ENCODE peak calls at places on chromosome 10, in seven cellular contexts. C is astrocyte; F is OCI-LY7; Q is CD4-positive, CD25-positive, alpha-beta regulatory T cell; M is endodermal cell; B is tibial nerve; A is heart left ventricle. D is an unnamed sample.

GRCh38 chr10:86366033-86366901 is at the start of gene GRID1:
- DNase-seq in C (no peak), F (peak; percentile 55), Q (no peak), M (peak; percentile 87), B (peak; percentile 12), A (peak; percentile 38), D (peak; percentile 67)

GRCh38 chr10:95183451-95184230 is 10.4 kb upstream of the ACSM6 start:
- DNase-seq in C (peak; percentile 57), F (peak; percentile 87), Q (peak; percentile 10), M (peak; percentile 97), B (peak; percentile 31), A (peak; percentile 84), D (peak; percentile 87)

GRCh38 chr10:132162021-132162531 is 24.7 kb upstream of the DPYSL4 start:
- DNase-seq in C (no peak), F (peak; percentile 67), Q (no peak), M (no peak), B (no peak), A (no peak), D (no peak)

GRCh38 chr10:132185601-132186487 is 904 bp upstream of the DPYSL4 start:
- DNase-seq in C (no peak), F (no peak), Q (peak; percentile 34), M (peak; percentile 87), B (no peak), A (no peak), D (peak; percentile 34)

GRCh38 chr10:74924251-74924954 is 98.0 kb downstream of the KAT6B start:
- DNase-seq in C (peak; percentile 96), F (no peak), Q (no peak), M (no peak), B (no peak), A (no peak), D (no peak)

GRCh38 chr10:71694567-71694968 is 25.0 kb downstream of the C10orf105 start:
- DNase-seq in C (no peak), F (peak; percentile 95), Q (no peak), M (no peak), B (no peak), A (peak; percentile 60), D (peak; percentile 46)

GRCh38 chr10:14173706-14174594 is 156.8 kb downstream of the FRMD4A start:
- DNase-seq in C (peak; percentile 27), F (no peak), Q (no peak), M (peak; percentile 76), B (no peak), A (no peak), D (peak; percentile 3)

GRCh38 chr10:22560391-22561239 is 153.8 kb downstream of the PIP4K2A start:
- DNase-seq in C (no peak), F (no peak), Q (no peak), M (no peak), B (no peak), A (no peak), D (no peak)

GRCh38 chr10:133565441-133566294 is at the start of gene SYCE1:
- DNase-seq in C (no peak), F (no peak), Q (no peak), M (no peak), B (peak; percentile 70), A (no peak), D (no peak)

GRCh38 chr10:26441491-26442214 is 3.5 kb downstream of the APBB1IP start:
- DNase-seq in C (peak; percentile 77), F (peak; percentile 27), Q (no peak), M (no peak), B (no peak), A (no peak), D (no peak)

GRCh38 chr10:71296086-71296485 is 23.0 kb upstream of the SLC29A3 start:
- DNase-seq in C (no peak), F (no peak), Q (no peak), M (no peak), B (no peak), A (no peak), D (no peak)

GRCh38 chr10:37752309-37752875 is 105.0 kb downstream of the ZNF248 start:
- DNase-seq in C (no peak), F (peak; percentile 4), Q (no peak), M (no peak), B (no peak), A (no peak), D (no peak)

GRCh38 chr10:6406220-6407033 is 173.6 kb downstream of the PRKCQ start:
- DNase-seq in C (peak; percentile 20), F (peak; percentile 70), Q (no peak), M (no peak), B (no peak), A (no peak), D (no peak)

GRCh38 chr10:125159932-125160855 is at the start of gene CTBP2:
- DNase-seq in C (no peak), F (no peak), Q (no peak), M (peak; percentile 84), B (no peak), A (peak; percentile 78), D (peak; percentile 68)

GRCh38 chr10:22335204-22335956 is 9.9 kb upstream of the SPAG6 start:
- DNase-seq in C (peak; percentile 37), F (no peak), Q (peak; percentile 62), M (peak; percentile 84), B (no peak), A (no peak), D (peak; percentile 53)

GRCh38 chr10:98246911-98247820 is 20.8 kb downstream of the LOXL4 start:
- DNase-seq in C (peak; percentile 84), F (no peak), Q (no peak), M (no peak), B (no peak), A (no peak), D (no peak)

GRCh38 chr10:131812736-131813604 is 87.8 kb upstream of the PPP2R2D start:
- DNase-seq in C (no peak), F (no peak), Q (no peak), M (no peak), B (no peak), A (no peak), D (peak; percentile 2)

GRCh38 chr10:98511861-98512260 is 65.1 kb upstream of the HPS1 start:
- DNase-seq in C (no peak), F (no peak), Q (no peak), M (no peak), B (no peak), A (no peak), D (no peak)

GRCh38 chr10:75234017-75234682 is 1.6 kb downstream of the COMTD1 start:
- DNase-seq in C (peak; percentile 70), F (peak; percentile 94), Q (peak; percentile 98), M (peak; percentile 100), B (peak; percentile 82), A (peak; percentile 90), D (peak; percentile 95)

GRCh38 chr10:111498560-111498959 is 421.7 kb downstream of the ADRA2A start:
- DNase-seq in C (no peak), F (no peak), Q (no peak), M (no peak), B (no peak), A (no peak), D (no peak)

GRCh38 chr10:111488668-111489067 is 411.8 kb downstream of the ADRA2A start:
- DNase-seq in C (no peak), F (peak; percentile 2), Q (no peak), M (no peak), B (no peak), A (no peak), D (no peak)

GRCh38 chr10:111491154-111491553 is 414.3 kb downstream of the ADRA2A start:
- DNase-seq in C (no peak), F (no peak), Q (no peak), M (no peak), B (no peak), A (no peak), D (no peak)

GRCh38 chr10:111493024-111493625 is 416.3 kb downstream of the ADRA2A start:
- DNase-seq in C (no peak), F (no peak), Q (no peak), M (no peak), B (no peak), A (no peak), D (no peak)
- H3K9me3 ChIP-seq in C (peaks cover 8% of the 10 kb centered on the region), F (peaks cover 17% of the 10 kb centered on the region), Q (peaks cover 8% of the 10 kb centered on the region), M (peaks cover 30% of the 10 kb centered on the region), B (peaks cover 20% of the 10 kb centered on the region), A (peaks cover 43% of the 10 kb centered on the region), D (peaks cover 3% of the 10 kb centered on the region)

DNA sequence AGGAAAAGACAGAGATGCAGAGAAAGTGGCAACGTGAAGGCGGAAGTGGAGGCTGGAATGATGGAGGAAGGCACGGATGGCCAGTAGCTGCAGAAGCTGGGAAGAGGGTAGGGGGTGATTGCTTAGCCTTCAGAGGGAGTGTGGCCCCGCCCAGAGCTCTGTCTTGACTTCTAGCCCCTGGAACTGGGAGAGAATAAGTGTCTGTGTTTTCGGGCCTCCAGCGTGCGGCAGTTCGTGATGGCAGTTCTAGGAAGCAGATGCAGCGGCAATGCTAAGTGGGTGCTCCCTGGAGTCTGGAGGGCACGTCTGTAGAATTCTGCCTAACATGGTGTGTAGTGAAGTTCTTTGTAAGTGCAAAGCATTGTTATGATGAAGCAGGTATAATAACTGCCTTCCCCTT is 228.4 kb downstream of the GLRX3 start:
- DNase-seq in C (no peak), F (no peak), Q (no peak), M (no peak), B (no peak), A (no peak), D (no peak)
- H3K9me3 ChIP-seq in C (peaks cover 30% of the 10 kb centered on the region), F (no peaks in the 10 kb centered on the region), Q (no peaks in the 10 kb centered on the region), M (no peaks in the 10 kb centered on the region), B (no peaks in the 10 kb centered on the region), A (no peaks in the 10 kb centered on the region), D (no peaks in the 10 kb centered on the region)

DNA sequence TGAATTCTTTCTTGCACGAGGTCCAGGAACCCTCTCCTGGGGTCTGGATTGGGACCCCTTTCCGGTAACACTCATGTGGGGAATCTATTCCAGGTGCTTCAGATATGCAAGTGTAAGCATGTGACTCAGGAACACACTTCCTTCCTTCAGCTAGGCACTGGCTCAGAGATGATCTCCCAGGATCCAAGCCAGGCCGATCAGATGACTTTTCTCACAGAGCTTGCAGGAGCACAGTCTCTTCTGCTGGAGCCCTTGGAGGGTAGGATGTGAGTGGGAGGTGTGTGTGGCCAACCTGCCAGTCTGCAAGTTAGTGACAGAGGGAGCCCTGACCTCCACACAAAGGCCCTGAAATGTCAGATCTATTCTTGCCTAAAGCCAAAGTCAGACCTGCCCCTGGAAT is 108.3 kb downstream of the CPXM2 start:
- DNase-seq in C (no peak), F (no peak), Q (no peak), M (no peak), B (no peak), A (no peak), D (no peak)
- H3K9me3 ChIP-seq in C (no peaks in the 10 kb centered on the region), F (no peaks in the 10 kb centered on the region), Q (no peaks in the 10 kb centered on the region), M (no peaks in the 10 kb centered on the region), B (no peaks in the 10 kb centered on the region), A (no peaks in the 10 kb centered on the region), D (no peaks in the 10 kb centered on the region)

GRCh38 chr10:42513921-42514320 is 124.4 kb downstream of the ZNF33B start:
- DNase-seq in C (no peak), F (no peak), Q (no peak), M (no peak), B (no peak), A (no peak), D (no peak)

GRCh38 chr10:42519761-42520460 is 118.5 kb downstream of the ZNF33B start:
- DNase-seq in C (peak; percentile 4), F (no peak), Q (no peak), M (no peak), B (no peak), A (no peak), D (no peak)

GRCh38 chr10:42523098-42523497 is 115.3 kb downstream of the ZNF33B start:
- DNase-seq in C (no peak), F (no peak), Q (no peak), M (no peak), B (no peak), A (no peak), D (no peak)

DNA sequence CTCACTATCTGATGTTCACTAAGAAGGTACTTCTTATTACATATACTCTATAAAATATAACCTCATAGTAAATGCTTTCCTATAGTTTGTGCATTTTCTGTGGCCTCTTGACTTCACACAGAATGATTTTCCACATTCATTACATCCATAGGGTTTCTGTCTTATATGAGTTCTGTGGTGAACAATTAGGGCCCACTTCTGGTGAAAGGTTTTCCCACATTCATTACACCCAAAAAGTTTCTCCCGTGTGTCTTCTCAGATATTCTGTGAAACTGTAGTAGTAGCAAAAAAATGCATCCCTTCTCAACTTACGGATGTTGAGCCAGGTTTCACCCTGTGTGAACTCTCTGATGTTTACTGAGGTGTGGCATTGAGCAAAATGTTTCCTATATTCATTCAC is 119.3 kb downstream of the ZNF33B start:
- DNase-seq in C (no peak), F (no peak), Q (no peak), M (no peak), B (no peak), A (no peak), D (no peak)
- H3K9me3 ChIP-seq in C (peaks cover 35% of the 10 kb centered on the region), F (peaks cover 24% of the 10 kb centered on the region), Q (peaks cover 85% of the 10 kb centered on the region), M (peaks cover 98% of the 10 kb centered on the region), B (peaks cover 98% of the 10 kb centered on the region), A (peaks cover 97% of the 10 kb centered on the region), D (peaks cover 82% of the 10 kb centered on the region)